ENCODE peak calls at places on chromosomes 1 and 21, in four cellular contexts. G, X, N and Q are unnamed samples.

GRCh38 chr1:197733324-197733723 is 42.0 kb downstream of the DENND1B start:
- DNase-seq in X (no peak), N (no peak), G (no peak), Q (no peak)

GRCh38 chr1:81670286-81670685 is 130.4 kb upstream of the ADGRL2 start:
- DNase-seq in N (peak; percentile 97), X (peak; percentile 68), G (peak; percentile 98), Q (peak; percentile 92)

GRCh38 chr1:113439272-113439660 is 49.0 kb downstream of the MAGI3 start:
- DNase-seq in X (no peak), N (no peak), G (no peak), Q (no peak)

GRCh38 chr1:224540535-224540934 is 75.6 kb upstream of the CNIH3 start:
- DNase-seq in G (no peak), X (no peak), N (no peak), Q (no peak)

GRCh38 chr1:153683853-153684252 is 5.4 kb downstream of the NPR1 start:
- DNase-seq in X (no peak), N (peak; percentile 31), G (no peak), Q (peak; percentile 60)

GRCh38 chr1:240194120-240194519 is 102.4 kb downstream of the FMN2 start:
- DNase-seq in G (no peak), X (no peak), N (peak; percentile 74), Q (peak; percentile 75)

GRCh38 chr1:196501760-196502428 is 106.3 kb downstream of the KCNT2 start:
- DNase-seq in N (no peak), X (no peak), G (no peak), Q (no peak)

GRCh38 chr1:145858238-145858936 is 494 bp downstream of the PIAS3 start:
- DNase-seq in X (peak; percentile 66), N (peak; percentile 19), G (no peak), Q (peak; percentile 68)

GRCh38 chr1:202701200-202701599 is 9.1 kb downstream of the SYT2 start:
- DNase-seq in X (no peak), G (no peak), N (no peak), Q (no peak)

GRCh38 chr1:39214998-39215873 is 10.7 kb downstream of the MACF1 start:
- DNase-seq in G (no peak), X (no peak), N (no peak), Q (no peak)

GRCh38 chr1:52127181-52128175 is 14.4 kb upstream of the ZFYVE9 start:
- DNase-seq in X (peak; percentile 36), N (peak; percentile 77), G (peak; percentile 61), Q (peak; percentile 85)

GRCh38 chr21:15362458-15362857 is 297.7 kb upstream of the NRIP1 start:
- DNase-seq in G (no peak), X (no peak), N (no peak), Q (no peak)

GRCh38 chr1:241639040-241639652 is 1.0 kb downstream of the CHML start:
- DNase-seq in X (peak; percentile 26), G (no peak), N (peak; percentile 23), Q (no peak)

GRCh38 chr1:2340086-2340917 is 51.1 kb downstream of the MORN1 start:
- DNase-seq in X (no peak), N (no peak), G (no peak), Q (no peak)

GRCh38 chr1:218347713-218348627 is 2.8 kb downstream of the TGFB2 start:
- DNase-seq in X (no peak), G (peak; percentile 91), N (peak; percentile 70), Q (no peak)

GRCh38 chr1:45895406-45895805 is 92.0 kb downstream of the MAST2 start:
- DNase-seq in G (no peak), N (no peak), X (no peak), Q (no peak)

GRCh38 chr1:228867093-228867950 is 132.0 kb downstream of the RHOU start:
- DNase-seq in X (no peak), N (peak; percentile 25), G (peak; percentile 37), Q (no peak)

GRCh38 chr1:8097077-8097799 is 71.1 kb upstream of the ERRFI1 start:
- DNase-seq in X (no peak), G (peak; percentile 91), N (peak; percentile 96), Q (peak; percentile 95)

GRCh38 chr1:101066260-101066936 is 40.8 kb upstream of the DPH5 start:
- DNase-seq in N (no peak), G (no peak), X (no peak), Q (no peak)

GRCh38 chr1:117121589-117122296 is at the start of gene TRIM45:
- DNase-seq in X (peak; percentile 98), G (peak; percentile 96), N (peak; percentile 96), Q (peak; percentile 99)

GRCh38 chr1:222335586-222335985 is 212.3 kb downstream of the HHIPL2 start:
- DNase-seq in X (no peak), N (peak; percentile 60), G (no peak), Q (no peak)

GRCh38 chr21:26405071-26405470 is 168.0 kb downstream of the CYYR1 start:
- DNase-seq in X (no peak), G (peak; percentile 67), N (peak; percentile 18), Q (peak; percentile 59)

GRCh38 chr1:41638086-41639024 is 153.9 kb upstream of the EDN2 start:
- DNase-seq in X (no peak), G (no peak), N (no peak), Q (no peak)

GRCh38 chr1:33560680-33561079 is 88.2 kb downstream of the ZSCAN20 start:
- DNase-seq in N (peak; percentile 8), G (no peak), X (no peak), Q (peak; percentile 4)

GRCh38 chr1:229434005-229434640 is at the start of gene ACTA1:
- DNase-seq in G (no peak), X (no peak), N (no peak), Q (no peak)

GRCh38 chr21:34670962-34671348 is 2.2 kb downstream of the CLIC6 start:
- DNase-seq in G (no peak), X (no peak), N (no peak), Q (no peak)

GRCh38 chr1:84377480-84378095 is 20.7 kb upstream of the DNASE2B start:
- DNase-seq in N (peak; percentile 92), X (peak; percentile 46), G (peak; percentile 81), Q (peak; percentile 92)

GRCh38 chr1:83508485-83509151 is 490.3 kb downstream of the TTLL7 start:
- DNase-seq in G (peak; percentile 49), X (peak; percentile 24), N (peak; percentile 41), Q (peak; percentile 75)

GRCh38 chr21:21034046-21034445 is 35.8 kb downstream of the NCAM2 start:
- DNase-seq in G (no peak), N (no peak), X (no peak), Q (no peak)

GRCh38 chr1:213020016-213020415 is 4.3 kb upstream of the ANGEL2 start:
- DNase-seq in N (no peak), X (no peak), G (no peak), Q (no peak)

GRCh38 chr1:201481004-201481380 is 12.0 kb upstream of the PHLDA3 start:
- DNase-seq in X (no peak), N (no peak), G (no peak), Q (no peak)
- H3K4me3 ChIP-seq in X (peak overlapping the region; percentile 47), N (no peak overlapping the region), G (peak overlapping the region; percentile 40), Q (peak overlapping the region; percentile 24)

DNA sequence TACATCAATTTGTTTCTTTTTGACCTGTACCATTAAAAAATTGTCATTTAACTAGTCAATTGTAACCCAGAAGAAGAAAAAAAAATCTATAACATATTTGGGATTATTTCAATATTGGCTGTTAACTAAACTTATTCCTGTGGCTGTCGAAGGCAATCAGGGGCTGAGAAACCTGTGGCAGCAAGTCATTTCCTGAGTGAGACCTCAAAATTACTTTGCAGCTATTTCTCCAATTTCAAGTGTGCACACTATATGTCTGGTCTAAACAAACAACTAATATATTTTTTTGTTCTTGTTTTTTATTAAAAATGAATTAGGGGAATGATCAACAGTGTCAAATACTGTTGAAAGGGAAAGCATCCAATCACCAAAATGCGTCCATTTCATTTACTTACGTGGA is 1357.6 kb upstream of the B3GALT2 start:
- DNase-seq in G (no peak), N (no peak), X (no peak), Q (no peak)
- TF ChIP-seq CTCF in G (no peak), N (no peak), X (no peak), Q (no peak)

GRCh38 chr1:206635983-206636354 is 633 bp downstream of the DYRK3 start:
- DNase-seq in N (no peak), X (no peak), G (no peak), Q (no peak)

GRCh38 chr1:206633708-206634121 is 1.6 kb upstream of the DYRK3 start:
- DNase-seq in N (peak; percentile 96), X (peak; percentile 42), G (peak; percentile 75), Q (peak; percentile 87)

GRCh38 chr1:206635080-206635982 is at the start of gene DYRK3:
- DNase-seq in X (peak; percentile 92), N (peak; percentile 92), G (peak; percentile 93), Q (peak; percentile 99)

GRCh38 chr1:206634365-206635079 is 814 bp upstream of the DYRK3 start:
- DNase-seq in G (peak; percentile 90), N (peak; percentile 88), X (peak; percentile 95), Q (peak; percentile 84)

DNA sequence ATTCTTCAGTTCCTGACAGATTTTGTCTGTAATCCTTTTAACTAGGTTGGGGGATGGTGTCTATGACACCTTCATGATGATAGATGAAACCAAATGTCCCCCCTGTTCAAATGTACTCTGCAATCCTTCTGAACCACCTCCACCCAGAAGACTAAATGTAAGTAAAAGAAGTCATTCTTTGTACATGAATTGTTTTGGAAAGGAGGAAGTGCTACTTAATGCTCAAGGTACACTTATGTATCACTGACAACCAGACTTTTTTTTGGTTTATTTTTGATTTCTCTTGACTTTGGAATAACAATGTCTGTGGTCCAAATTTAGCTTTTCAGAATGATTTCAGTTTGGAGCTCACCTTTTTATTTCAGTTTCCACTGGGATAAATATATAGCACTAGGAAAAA is 2.3 kb downstream of the DYRK3 start:
- DNase-seq in N (no peak), X (no peak), G (no peak), Q (no peak)
- H3K4me3 ChIP-seq in N (no peak overlapping the region), X (no peak overlapping the region), G (no peak overlapping the region), Q (peak overlapping the region; percentile 89)

DNA sequence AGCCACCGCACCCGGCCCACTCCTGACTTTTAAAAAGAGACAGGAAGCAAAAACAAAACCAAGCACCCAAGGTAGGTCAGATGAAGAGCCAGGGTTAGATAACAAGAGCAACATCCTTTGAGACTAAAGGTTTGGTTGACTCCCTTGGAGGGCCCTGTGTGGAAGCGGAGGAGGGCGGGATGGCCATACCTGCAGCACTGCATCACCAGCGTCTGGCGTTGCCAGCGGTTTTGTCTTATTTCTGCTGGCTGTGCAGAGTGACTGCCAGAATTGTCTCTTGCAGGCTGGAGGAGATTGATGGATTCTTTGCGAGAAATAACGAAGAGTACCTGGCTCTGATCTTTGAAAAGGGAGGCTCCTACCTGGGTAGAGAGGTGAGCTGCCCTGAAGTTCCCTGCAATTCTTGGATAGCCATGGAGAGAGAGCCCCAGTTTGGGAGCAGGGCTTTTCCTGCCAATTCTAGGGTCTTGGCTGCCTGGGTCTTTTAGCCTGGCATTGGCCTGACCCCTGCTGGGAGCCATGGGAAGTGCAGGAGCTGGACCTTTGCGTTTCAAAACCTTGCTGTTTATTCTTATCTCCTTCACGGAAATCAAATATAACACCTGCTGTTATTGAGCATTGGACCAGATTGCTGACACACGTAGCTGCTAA is 24.0 kb downstream of the QSOX1 start:
- DNase-seq in X (peak; percentile 47), N (peak; percentile 43), G (peak; percentile 38), Q (peak; percentile 37)
- TF ChIP-seq CTCF in X (peak; percentile 87), N (peak; percentile 82), G (peak; percentile 98), Q (peak; percentile 95)

GRCh38 chr1:26320896-26321295 is 3.1 kb downstream of the CD52 start:
- DNase-seq in X (no peak), N (no peak), G (no peak), Q (no peak)

GRCh38 chr1:26317143-26317542 is 615 bp upstream of the CD52 start:
- DNase-seq in N (no peak), G (no peak), X (no peak), Q (no peak)

GRCh38 chr1:26315874-26316850 is 1.6 kb upstream of the CD52 start:
- DNase-seq in X (no peak), N (no peak), G (no peak), Q (no peak)

GRCh38 chr1:26317612-26318337 is at the start of gene CD52:
- DNase-seq in N (no peak), X (no peak), G (no peak), Q (no peak)

GRCh38 chr1:26318338-26319064 is 743 bp downstream of the CD52 start:
- DNase-seq in N (no peak), X (peak; percentile 39), G (no peak), Q (peak; percentile 63)
- H3K4me3 ChIP-seq in N (no peak overlapping the region), X (no peak overlapping the region), G (no peak overlapping the region), Q (no peak overlapping the region)